ENCODE peak calls at places on chromosomes 1 and 21, in four cellular contexts. P, K, C and N are unnamed samples.

GRCh38 chr1:238675241-238675640 is 711.1 kb upstream of the CHRM3 start:
- DNase-seq in P (no peak), K (no peak), C (no peak), N (no peak)

GRCh38 chr1:157597959-157598667 is at the start of gene FCRL4:
- DNase-seq in P (no peak), K (no peak), C (peak), N (no peak)

GRCh38 chr1:92958203-92958970 is 2.9 kb downstream of the DIPK1A start:
- DNase-seq in P (no peak), K (no peak), C (no peak), N (peak)

GRCh38 chr1:172790245-172790644 is 131.3 kb downstream of the FASLG start:
- DNase-seq in P (no peak), K (no peak), C (no peak), N (no peak)

GRCh38 chr1:216223521-216223920 is 199.7 kb downstream of the USH2A start:
- DNase-seq in P (no peak), K (no peak), C (no peak), N (no peak)

GRCh38 chr1:163174524-163175437 is 27.9 kb downstream of the RGS5 start:
- DNase-seq in P (peak), K (peak), C (no peak), N (peak)

GRCh38 chr1:67596674-67597073 is 88.3 kb upstream of the GADD45A start:
- DNase-seq in P (no peak), K (no peak), C (no peak), N (no peak)

GRCh38 chr1:100736766-100737165 is 17.2 kb downstream of the VCAM1 start:
- DNase-seq in P (no peak), K (no peak), C (no peak), N (no peak)

GRCh38 chr1:164772635-164773034 is 213.7 kb downstream of the PBX1 start:
- DNase-seq in P (no peak), K (peak), C (no peak), N (no peak)

GRCh38 chr1:160657477-160657820 is 10.6 kb upstream of the SLAMF1 start:
- DNase-seq in P (no peak), K (no peak), C (no peak), N (no peak)

GRCh38 chr1:228378453-228379164 is 28.0 kb downstream of the TRIM11 start:
- DNase-seq in P (peak), K (peak), C (no peak), N (no peak)

GRCh38 chr21:32329776-32330175 is 31.1 kb downstream of the MRAP start:
- DNase-seq in P (no peak), K (no peak), C (no peak), N (peak)

GRCh38 chr1:225044258-225044657 is 114.8 kb downstream of the DNAH14 start:
- DNase-seq in P (no peak), K (no peak), C (no peak), N (peak)

GRCh38 chr1:21521717-21522060 is 12.5 kb downstream of the ALPL start:
- DNase-seq in P (no peak), K (no peak), C (no peak), N (no peak)

GRCh38 chr1:1069061-1069710 is 4.9 kb downstream of the RNF223 start:
- DNase-seq in P (peak), K (peak), C (peak), N (peak)

GRCh38 chr1:199054706-199055105 is 415.9 kb downstream of the PTPRC start:
- DNase-seq in P (no peak), K (no peak), C (no peak), N (no peak)

GRCh38 chr1:151718666-151719065 is 2.1 kb upstream of the CELF3 start:
- DNase-seq in P (no peak), K (no peak), C (no peak), N (no peak)

GRCh38 chr1:41626616-41627375 is 142.3 kb upstream of the EDN2 start:
- DNase-seq in P (no peak), K (no peak), C (peak), N (no peak)

GRCh38 chr1:58964880-58965279 is 181.0 kb upstream of the JUN start:
- DNase-seq in P (no peak), K (no peak), C (no peak), N (peak)

GRCh38 chr1:12094180-12094579 is 31.1 kb downstream of the TNFRSF8 start:
- DNase-seq in P (no peak), K (no peak), C (no peak), N (no peak)

GRCh38 chr1:216005916-216006315 is 417.3 kb downstream of the USH2A start:
- DNase-seq in P (no peak), K (no peak), C (peak), N (no peak)

GRCh38 chr1:197619008-197619640 is 156.2 kb downstream of the DENND1B start:
- DNase-seq in P (no peak), K (no peak), C (no peak), N (peak)

GRCh38 chr1:47023268-47024137 is at the start of gene CYP4X1:
- DNase-seq in P (peak), K (no peak), C (no peak), N (no peak)

GRCh38 chr21:41164981-41165650 is 2.8 kb upstream of the BACE2 start:
- DNase-seq in P (no peak), K (no peak), C (no peak), N (peak)

GRCh38 chr1:40758004-40758403 is 25.6 kb upstream of the KCNQ4 start:
- DNase-seq in P (no peak), K (no peak), C (no peak), N (no peak)

GRCh38 chr1:174051956-174052355 is 29.8 kb upstream of the RC3H1 start:
- DNase-seq in P (no peak), K (peak), C (no peak), N (no peak)

GRCh38 chr1:94383966-94384408 is 34.2 kb upstream of the ABCD3 start:
- DNase-seq in P (no peak), K (no peak), C (peak), N (peak)

GRCh38 chr1:94389298-94389697 is 28.9 kb upstream of the ABCD3 start:
- DNase-seq in P (no peak), K (no peak), C (no peak), N (no peak)

GRCh38 chr1:94385354-94385947 is 32.7 kb upstream of the ABCD3 start:
- DNase-seq in P (no peak), K (no peak), C (no peak), N (peak)

GRCh38 chr1:94382163-94382562 is 36.0 kb upstream of the ABCD3 start:
- DNase-seq in P (no peak), K (no peak), C (no peak), N (no peak)

DNA sequence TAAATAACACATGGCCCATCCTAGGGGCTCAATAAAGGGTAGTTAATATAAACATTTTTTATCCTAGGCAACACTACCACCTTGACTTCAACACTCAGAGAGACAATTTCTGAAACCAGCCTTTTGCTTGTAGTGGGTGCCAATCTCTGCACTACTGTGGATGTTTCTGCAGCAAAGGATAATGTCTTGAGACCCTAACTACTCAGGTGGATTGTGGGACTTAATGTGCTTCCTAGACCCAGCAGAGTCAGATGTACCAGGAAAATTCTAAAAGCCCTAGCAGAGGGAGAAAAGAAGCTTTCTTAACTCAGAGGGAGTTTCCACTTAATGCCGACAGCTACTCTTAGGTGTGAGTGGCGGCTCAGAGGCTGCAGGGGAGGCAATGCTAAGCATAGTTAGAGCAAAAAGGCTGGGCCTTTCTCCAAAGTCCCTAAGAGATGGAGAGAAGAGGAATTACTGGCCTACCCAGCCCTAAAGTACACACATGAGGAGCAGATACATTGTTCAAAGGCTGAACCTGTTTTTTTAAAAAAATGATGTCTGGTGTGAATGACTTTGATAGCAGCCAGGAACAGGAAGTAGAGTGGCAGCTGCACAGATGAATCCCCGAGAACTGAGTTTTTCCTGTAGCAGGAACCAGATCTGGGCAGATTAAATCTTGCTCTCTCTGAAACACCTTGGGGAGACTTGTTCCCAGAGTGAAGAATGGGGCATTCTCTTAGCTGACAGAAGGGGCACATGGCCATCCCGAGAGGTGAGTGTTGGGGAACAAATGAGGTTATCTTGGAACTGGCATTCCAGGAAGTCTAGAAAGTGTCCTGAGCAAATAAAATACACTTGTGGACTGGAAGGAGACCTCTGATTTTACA is 33.5 kb upstream of the ABCD3 start:
- DNase-seq in P (no peak), K (no peak), C (no peak), N (peak)
- TF ChIP-seq ETV6 in P (no peak), K (no peak), C (no peak), N (no peak)

GRCh38 chr1:38454749-38455441 is 404.7 kb downstream of the RRAGC start:
- DNase-seq in P (no peak), K (no peak), C (no peak), N (no peak)
- TF ChIP-seq ETV6 in P (no peak), K (no peak), C (no peak), N (no peak)

GRCh38 chr1:24872446-24872845 is 57.6 kb downstream of the RUNX3 start:
- DNase-seq in P (no peak), K (no peak), C (no peak), N (no peak)
- TF ChIP-seq ETV6 in P (no peak), K (no peak), C (no peak), N (no peak)

GRCh38 chr1:15279576-15280230 is 32.7 kb downstream of the FHAD1 start:
- DNase-seq in P (peak), K (peak), C (no peak), N (no peak)
- TF ChIP-seq ETV6 in P (no peak), K (no peak), C (no peak), N (no peak)

GRCh38 chr1:175914115-175914514 is 170.7 kb upstream of the TNR start:
- DNase-seq in P (no peak), K (no peak), C (no peak), N (no peak)
- TF ChIP-seq ETV6 in P (no peak), K (no peak), C (no peak), N (no peak)

GRCh38 chr1:74199504-74199903 is 1.5 kb downstream of the FPGT start:
- DNase-seq in P (no peak), K (peak), C (no peak), N (no peak)

GRCh38 chr1:74205236-74205635 is 7.2 kb downstream of the FPGT start:
- DNase-seq in P (no peak), K (no peak), C (no peak), N (no peak)
- TF ChIP-seq ETV6 in P (no peak), K (no peak), C (no peak), N (no peak)

GRCh38 chr1:169858467-169858866 is 35.2 kb downstream of the SCYL3 start:
- DNase-seq in P (no peak), K (no peak), C (no peak), N (no peak)
- TF ChIP-seq ETV6 in P (no peak), K (no peak), C (no peak), N (no peak)

GRCh38 chr21:46665566-46665965 is 30.1 kb downstream of the PRMT2 start:
- DNase-seq in P (no peak), K (no peak), C (no peak), N (no peak)
- TF ChIP-seq ETV6 in P (no peak), K (no peak), C (no peak), N (no peak)

GRCh38 chr1:118927826-118928225 is 60.3 kb downstream of the TBX15 start:
- DNase-seq in P (no peak), K (no peak), C (no peak), N (no peak)

GRCh38 chr1:118928739-118929554 is 59.2 kb downstream of the TBX15 start:
- DNase-seq in P (peak), K (peak), C (no peak), N (peak)

GRCh38 chr1:118923319-118923718 is 64.8 kb downstream of the TBX15 start:
- DNase-seq in P (no peak), K (no peak), C (no peak), N (no peak)

GRCh38 chr1:118926261-118926660 is 61.9 kb downstream of the TBX15 start:
- DNase-seq in P (no peak), K (no peak), C (no peak), N (no peak)

GRCh38 chr1:118927421-118927820 is 60.7 kb downstream of the TBX15 start:
- DNase-seq in P (no peak), K (no peak), C (no peak), N (no peak)
- TF ChIP-seq ETV6 in P (no peak), K (no peak), C (no peak), N (no peak)